ENCODE peak calls at places on chromosome 19, in nine cellular contexts. J is HepG2, V is ovary, I is SK-N-SH, R is transverse colon, Y is A549, T is suprapubic skin, F is esophagus muscularis mucosa, M is tibial nerve. P is an unnamed sample. For H3K4me1, the result is how much of the 10 kb centered on the place peaks cover.

GRCh38 chr19:56309511-56310185 is 5.0 kb downstream of the ZSCAN5A start:
- DNase-seq in R (peak), T (no peak), M (no peak), V (no peak), I (peak), J (peak), Y (no peak), F (no peak), P (peak)

GRCh38 chr19:48443262-48443661 is 2.5 kb upstream of the GRWD1 start:
- DNase-seq in F (no peak), M (no peak), V (no peak), Y (no peak), J (no peak), T (no peak), I (no peak), R (no peak), P (peak)

GRCh38 chr19:52453324-52454094 is at the start of gene ZNF578:
- DNase-seq in I (peak), Y (no peak), T (peak), M (peak), V (peak), R (peak), F (peak), J (no peak), P (peak)

GRCh38 chr19:50516859-50517703 is 3.4 kb upstream of the ASPDH start:
- DNase-seq in J (no peak), R (no peak), T (peak), V (no peak), F (no peak), M (no peak), I (peak), Y (peak), P (no peak)

GRCh38 chr19:43798546-43799409 is 3.5 kb downstream of the LYPD5 start:
- DNase-seq in R (peak), M (no peak), T (no peak), J (no peak), F (no peak), Y (no peak), V (no peak), I (peak), P (peak)

GRCh38 chr19:51143486-51143885 is 1.4 kb downstream of the SIGLEC7 start:
- DNase-seq in T (no peak), F (no peak), M (no peak), V (no peak), J (no peak), R (no peak), Y (no peak), I (no peak), P (no peak)

GRCh38 chr19:3580156-3580955 is 4.9 kb upstream of the GIPC3 start:
- DNase-seq in R (no peak), M (no peak), T (no peak), J (peak), I (no peak), V (no peak), F (no peak), Y (no peak), P (no peak)

GRCh38 chr19:43450545-43450997 is 14.8 kb downstream of the LYPD3 start:
- DNase-seq in R (no peak), I (no peak), M (no peak), J (no peak), T (no peak), Y (no peak), V (no peak), F (no peak), P (no peak)

GRCh38 chr19:2167896-2168618 is 4.3 kb downstream of the DOT1L start:
- DNase-seq in M (peak), T (no peak), I (no peak), V (no peak), R (peak), J (peak), Y (no peak), F (no peak), P (peak)

GRCh38 chr19:13812544-13812943 is 17.3 kb downstream of the ZSWIM4 start:
- DNase-seq in V (no peak), Y (no peak), J (no peak), M (no peak), T (no peak), R (no peak), F (no peak), I (no peak), P (no peak)

GRCh38 chr19:31705656-31706055 is 356.4 kb upstream of the TSHZ3 start:
- DNase-seq in F (peak), R (no peak), V (no peak), I (no peak), J (no peak), Y (no peak), T (peak), M (no peak), P (no peak)

GRCh38 chr19:27794444-27795042 is 1418.4 kb downstream of the UQCRFS1 start:
- DNase-seq in V (no peak), M (no peak), R (no peak), F (no peak), J (peak), T (no peak), Y (no peak), I (no peak), P (no peak)

GRCh38 chr19:41995959-41996797 is 2.1 kb upstream of the ATP1A3 start:
- DNase-seq in V (no peak), I (peak), T (no peak), R (no peak), M (no peak), Y (peak), J (no peak), F (no peak), P (no peak)

GRCh38 chr19:377801-378581 is 31.0 kb downstream of the C2CD4C start:
- DNase-seq in J (no peak), T (no peak), R (no peak), I (peak), F (no peak), Y (no peak), M (no peak), V (no peak), P (no peak)

GRCh38 chr19:31656507-31656906 is 307.3 kb upstream of the TSHZ3 start:
- DNase-seq in R (no peak), T (no peak), I (no peak), J (no peak), Y (no peak), F (no peak), V (no peak), M (no peak), P (no peak)

DNA sequence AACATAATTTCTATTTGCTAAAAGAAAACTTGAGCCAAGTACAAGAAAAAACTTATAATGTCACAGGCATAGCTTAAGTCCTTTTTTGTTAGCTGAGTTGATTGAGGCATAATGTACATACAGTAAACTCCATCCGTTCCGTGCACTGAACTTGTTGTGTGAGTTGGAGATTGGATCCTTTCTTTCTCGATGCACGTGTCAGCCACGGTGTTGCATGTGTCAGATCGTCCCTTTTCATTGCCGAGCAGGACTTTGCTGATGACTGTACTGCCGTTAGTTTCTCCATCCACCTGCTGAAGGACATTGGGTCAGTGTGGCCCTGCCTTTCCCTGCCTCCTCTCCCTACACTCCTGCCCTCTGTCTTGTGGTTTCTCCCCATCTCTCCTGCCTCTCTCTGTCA is 34.4 kb downstream of the IGFL2 start:
- DNase-seq in T (no peak), F (no peak), J (no peak), R (no peak), I (no peak), V (no peak), M (no peak), Y (no peak), P (no peak)
- H3K4me1 ChIP-seq in T (under half), F (under half), J (under half), R (under half), I (under half), V (under half), M (under half), Y (under half), P (under half)

DNA sequence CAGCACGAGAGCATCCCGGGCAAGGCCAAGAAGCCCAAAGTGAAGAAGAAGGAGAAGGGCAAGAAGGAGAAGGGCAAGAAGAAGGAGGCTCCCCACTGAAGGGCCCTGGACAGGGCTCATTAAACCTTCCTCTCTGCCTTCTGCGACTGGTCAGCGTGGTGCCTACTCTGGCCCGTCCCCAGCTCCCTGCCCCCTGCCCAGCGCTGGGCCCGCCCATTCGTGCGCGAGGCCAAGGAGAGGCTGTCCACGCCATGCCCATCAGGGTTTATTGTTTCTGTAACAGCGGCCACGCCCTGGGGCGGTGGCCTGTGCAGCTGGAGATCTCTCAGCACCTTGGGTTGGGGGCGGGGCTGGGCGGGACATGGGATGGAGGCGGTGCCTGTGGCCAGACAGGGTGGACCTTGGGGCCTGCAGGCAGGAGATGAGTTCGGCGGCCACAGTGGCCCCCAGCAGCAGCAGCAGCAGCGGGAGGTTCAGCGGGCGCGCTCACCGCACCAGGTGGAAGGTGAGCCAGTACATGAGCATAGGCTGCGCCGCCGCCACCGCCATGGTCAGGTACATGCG is 897 bp downstream of the C19orf33 start:
- DNase-seq in V (no peak), Y (peak), F (no peak), M (no peak), I (peak), T (no peak), J (peak), R (peak), P (peak)
- TF ChIP-seq EP300 in V (no peak), Y (no peak), F (no peak), M (no peak), I (no peak), T (no peak), J (no peak), R (peak), P (no peak)

GRCh38 chr19:12789098-12789903 is 2.0 kb upstream of the JUNB start:
- DNase-seq in I (no peak), F (no peak), J (no peak), V (no peak), T (no peak), Y (no peak), M (no peak), R (no peak), P (no peak)
- H3K4me1 ChIP-seq in I (half or more), F (half or more), J (half or more), V (under half), T (half or more), Y (half or more), M (half or more), R (half or more), P (half or more)

GRCh38 chr19:18542936-18543813 is at the start of gene FKBP8:
- DNase-seq in I (peak), Y (peak), J (peak), F (peak), V (peak), R (peak), T (peak), M (peak), P (peak)

GRCh38 chr19:18539372-18539771 is 4.0 kb downstream of the FKBP8 start:
- DNase-seq in T (no peak), Y (no peak), M (no peak), V (no peak), R (no peak), I (no peak), J (no peak), F (no peak), P (no peak)

GRCh38 chr19:18541258-18541991 is 1.9 kb downstream of the FKBP8 start:
- DNase-seq in J (no peak), V (no peak), T (no peak), M (peak), Y (no peak), F (no peak), I (no peak), R (no peak), P (no peak)

GRCh38 chr19:18541992-18542935 is 1.1 kb downstream of the FKBP8 start:
- DNase-seq in R (no peak), I (no peak), T (no peak), Y (no peak), F (no peak), V (no peak), M (no peak), J (no peak), P (no peak)

GRCh38 chr19:18543814-18544475 is 572 bp upstream of the FKBP8 start:
- DNase-seq in J (peak), F (no peak), V (no peak), I (no peak), Y (peak), T (no peak), M (peak), R (peak), P (peak)
- TF ChIP-seq EP300 in J (no peak), F (no peak), V (no peak), I (no peak), Y (no peak), T (no peak), M (no peak), R (no peak), P (no peak)

GRCh38 chr19:38717855-38718254 is 26.4 kb downstream of the CAPN12 start:
- DNase-seq in J (no peak), Y (no peak), M (no peak), T (no peak), I (no peak), V (no peak), F (no peak), R (no peak), P (no peak)

GRCh38 chr19:38715540-38715939 is 28.7 kb downstream of the CAPN12 start:
- DNase-seq in R (no peak), T (no peak), I (no peak), F (no peak), V (no peak), J (no peak), Y (no peak), M (no peak), P (peak)

GRCh38 chr19:38714354-38714778 is 29.9 kb downstream of the CAPN12 start:
- DNase-seq in T (no peak), R (no peak), Y (no peak), F (no peak), J (no peak), V (no peak), M (no peak), I (no peak), P (peak)

GRCh38 chr19:38718747-38719543 is 25.3 kb downstream of the CAPN12 start:
- DNase-seq in V (no peak), F (no peak), Y (no peak), M (no peak), J (no peak), T (no peak), R (no peak), I (peak), P (peak)

GRCh38 chr19:38717051-38717450 is 27.2 kb downstream of the CAPN12 start:
- DNase-seq in Y (no peak), I (no peak), J (no peak), T (no peak), F (no peak), V (no peak), R (no peak), M (no peak), P (no peak)
- H3K4me1 ChIP-seq in Y (under half), I (under half), J (under half), T (under half), F (half or more), V (under half), R (under half), M (half or more), P (half or more)

GRCh38 chr19:34155686-34156085 is 16.6 kb upstream of the LSM14A start:
- DNase-seq in Y (no peak), R (no peak), J (no peak), T (no peak), F (no peak), V (no peak), I (no peak), M (no peak), P (no peak)
- TF ChIP-seq EP300 in Y (no peak), R (no peak), J (no peak), T (no peak), F (no peak), V (no peak), I (no peak), M (no peak), P (no peak)